ENCODE peak calls at places on chromosomes 7 and 10, in five cellular contexts. E is HCT116, X is A549, A is WTC11, Q is H1. L is an unnamed sample.

GRCh38 chr7:120964088-120964487 is 13.5 kb downstream of the ING3 start:
- DNase-seq in E (no peak), X (no peak), A (no peak), Q (no peak), L (no peak)

GRCh38 chr10:133261726-133262325 is 14.8 kb downstream of the ADAM8 start:
- DNase-seq in E (no peak), X (peak; percentile 70), A (peak; percentile 81), Q (peak; percentile 78), L (peak; percentile 98)

GRCh38 chr10:72322280-72323058 is 32.2 kb downstream of the DNAJB12 start:
- DNase-seq in E (peak; percentile 80), X (no peak), A (no peak), Q (no peak), L (no peak)

GRCh38 chr10:5537684-5538083 is 12.9 kb downstream of the CALML3 start:
- DNase-seq in E (no peak), X (no peak), A (no peak), Q (no peak), L (no peak)

GRCh38 chr10:31194986-31195385 is 124.0 kb upstream of the ZEB1 start:
- DNase-seq in E (no peak), X (no peak), A (no peak), Q (no peak), L (peak; percentile 41)

GRCh38 chr10:124677291-124677690 is 66.9 kb downstream of the FAM53B start:
- DNase-seq in E (no peak), X (no peak), A (no peak), Q (no peak), L (peak; percentile 65)

GRCh38 chr7:99625961-99626360 is 9.2 kb downstream of the ZSCAN25 start:
- DNase-seq in E (no peak), X (no peak), A (no peak), Q (no peak), L (no peak)

GRCh38 chr10:89347706-89348457 is 20.1 kb downstream of the IFIT3 start:
- DNase-seq in E (no peak), X (no peak), A (no peak), Q (no peak), L (no peak)

GRCh38 chr7:31398815-31399214 is 58.3 kb upstream of the NEUROD6 start:
- DNase-seq in E (no peak), X (no peak), A (no peak), Q (no peak), L (no peak)

GRCh38 chr10:28661035-28661434 is 16.3 kb upstream of the BAMBI start:
- DNase-seq in E (no peak), X (no peak), A (no peak), Q (no peak), L (no peak)

GRCh38 chr7:70545214-70545613 is 586.7 kb upstream of the GALNT17 start:
- DNase-seq in E (no peak), X (no peak), A (no peak), Q (no peak), L (no peak)

GRCh38 chr7:43834463-43835251 is 34.7 kb downstream of the MRPS24 start:
- DNase-seq in E (no peak), X (no peak), A (no peak), Q (no peak), L (no peak)

GRCh38 chr7:27551803-27552202 is 110.9 kb downstream of the HIBADH start:
- DNase-seq in E (no peak), X (no peak), A (no peak), Q (no peak), L (no peak)
- TF ChIP-seq MAX in E (no peak), X (no peak), A (no peak), Q (no peak), L (no peak)

GRCh38 chr7:36226151-36226550 is 73.1 kb downstream of the EEPD1 start:
- DNase-seq in E (no peak), X (no peak), A (no peak), Q (no peak), L (no peak)

GRCh38 chr7:36219429-36219828 is 66.4 kb downstream of the EEPD1 start:
- DNase-seq in E (no peak), X (no peak), A (no peak), Q (no peak), L (no peak)

GRCh38 chr7:36227223-36227622 is 74.2 kb downstream of the EEPD1 start:
- DNase-seq in E (no peak), X (no peak), A (no peak), Q (no peak), L (no peak)

GRCh38 chr7:36228039-36228438 is 75.0 kb downstream of the EEPD1 start:
- DNase-seq in E (no peak), X (no peak), A (no peak), Q (no peak), L (no peak)

DNA sequence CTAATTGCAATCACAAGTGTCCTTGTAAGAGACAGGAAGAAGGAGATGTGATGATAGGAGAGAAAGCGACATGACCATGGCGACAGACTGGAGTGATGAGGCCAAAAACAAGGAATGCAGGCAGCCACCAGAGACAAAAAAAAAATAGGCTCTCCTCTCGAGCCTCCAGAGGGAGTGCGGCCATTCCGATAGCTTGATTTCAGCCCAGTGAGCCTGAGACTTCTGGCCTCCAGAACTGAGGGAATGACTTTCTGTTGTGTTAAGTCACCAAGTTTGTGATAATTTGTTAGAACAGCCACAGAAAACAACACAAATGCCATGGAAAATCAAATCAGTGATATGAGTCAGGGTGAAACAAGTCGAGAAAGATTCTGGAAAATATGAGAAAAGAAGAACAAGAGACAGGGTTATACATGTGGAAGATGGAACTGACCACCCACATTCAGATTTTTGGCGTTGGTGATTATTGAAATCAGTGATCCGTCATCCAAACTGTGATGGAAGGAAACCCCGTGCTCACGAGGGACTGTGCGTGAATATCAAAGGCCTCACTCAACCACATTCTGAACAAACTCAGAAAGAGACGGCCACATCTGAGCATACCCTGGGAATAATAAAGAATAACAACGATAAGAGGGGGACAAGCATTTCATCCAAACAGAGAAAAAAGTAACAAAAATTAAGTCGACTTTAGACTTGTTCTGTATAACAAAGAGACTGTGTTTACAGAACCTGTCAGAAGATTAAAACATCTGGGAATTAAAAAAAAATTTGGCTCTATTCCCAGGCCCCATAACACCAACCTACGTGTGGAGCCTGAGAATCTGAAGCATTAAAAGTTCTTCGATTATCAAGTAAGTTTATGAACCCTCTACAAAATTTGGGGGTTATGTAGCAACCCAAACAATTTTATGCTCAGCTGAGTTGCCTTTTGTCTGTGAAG is 72.1 kb downstream of the EEPD1 start:
- DNase-seq in E (no peak), X (no peak), A (no peak), Q (no peak), L (no peak)
- TF ChIP-seq MAX in E (no peak), X (no peak), A (no peak), Q (no peak), L (no peak)

GRCh38 chr10:123101844-123102243 is 33.9 kb upstream of the HMX3 start:
- DNase-seq in E (no peak), X (no peak), A (no peak), Q (no peak), L (no peak)

GRCh38 chr10:123096452-123096851 is 39.3 kb upstream of the HMX3 start:
- DNase-seq in E (no peak), X (no peak), A (no peak), Q (no peak), L (no peak)

GRCh38 chr10:123097039-123097438 is 38.7 kb upstream of the HMX3 start:
- DNase-seq in E (no peak), X (no peak), A (no peak), Q (no peak), L (no peak)

GRCh38 chr10:123102673-123103072 is 33.1 kb upstream of the HMX3 start:
- DNase-seq in E (no peak), X (no peak), A (no peak), Q (no peak), L (no peak)

DNA sequence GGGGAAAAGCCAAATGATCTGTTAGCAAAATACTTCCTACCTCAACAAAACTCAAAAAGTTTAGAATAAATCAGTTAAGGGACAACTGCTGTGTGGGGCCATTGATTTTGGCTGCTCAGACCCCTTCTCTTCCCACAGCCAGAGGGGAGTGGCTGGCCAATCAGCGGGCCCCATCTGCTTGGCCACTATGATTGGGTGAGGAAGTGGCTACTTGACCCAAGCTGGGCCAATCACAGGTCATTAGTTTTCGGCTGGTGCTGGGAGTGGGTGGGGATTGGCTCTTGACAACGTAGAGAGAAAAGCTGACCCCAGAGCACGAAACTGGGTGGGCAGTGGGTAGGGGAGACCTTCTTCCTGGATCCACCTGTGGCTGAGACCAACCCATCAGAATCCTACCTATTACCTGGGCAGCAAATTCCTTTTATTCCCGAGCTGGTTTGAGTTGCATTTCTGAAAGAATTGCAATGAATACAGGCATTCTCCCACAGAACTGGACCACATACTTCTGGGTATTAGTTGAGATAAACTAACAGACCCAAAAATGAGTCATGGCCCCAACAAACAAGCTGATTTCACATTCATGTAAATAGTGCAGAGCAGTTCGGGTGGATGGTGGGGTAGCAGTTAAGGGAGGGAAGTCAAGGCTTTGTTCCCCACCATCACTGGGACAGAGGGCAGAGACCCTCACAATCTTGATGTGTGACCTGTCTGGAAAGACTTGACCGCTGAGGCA is 35.6 kb upstream of the HMX3 start:
- DNase-seq in E (no peak), X (peak; percentile 17), A (no peak), Q (no peak), L (no peak)
- TF ChIP-seq MAX in E (no peak), X (no peak), A (no peak), Q (no peak), L (no peak)

DNA sequence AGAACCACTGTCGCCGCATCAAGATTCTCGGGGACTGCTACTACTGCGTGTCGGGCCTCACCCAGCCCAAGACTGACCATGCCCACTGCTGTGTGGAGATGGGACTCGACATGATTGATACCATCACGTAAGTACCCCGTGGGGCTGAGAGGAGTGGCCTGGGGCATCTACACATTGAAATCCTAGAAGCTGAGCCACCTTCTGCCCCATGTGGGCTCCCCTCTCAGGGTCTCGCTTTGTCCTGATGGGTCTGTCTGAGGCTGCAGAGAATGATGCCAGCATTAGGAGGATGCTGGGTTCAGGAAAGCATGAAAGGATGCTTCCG is 74.5 kb downstream of the ADCY1 start:
- DNase-seq in E (no peak), X (no peak), A (no peak), Q (no peak), L (no peak)
- TF ChIP-seq MAX in E (no peak), X (no peak), A (no peak), Q (no peak), L (no peak)

DNA sequence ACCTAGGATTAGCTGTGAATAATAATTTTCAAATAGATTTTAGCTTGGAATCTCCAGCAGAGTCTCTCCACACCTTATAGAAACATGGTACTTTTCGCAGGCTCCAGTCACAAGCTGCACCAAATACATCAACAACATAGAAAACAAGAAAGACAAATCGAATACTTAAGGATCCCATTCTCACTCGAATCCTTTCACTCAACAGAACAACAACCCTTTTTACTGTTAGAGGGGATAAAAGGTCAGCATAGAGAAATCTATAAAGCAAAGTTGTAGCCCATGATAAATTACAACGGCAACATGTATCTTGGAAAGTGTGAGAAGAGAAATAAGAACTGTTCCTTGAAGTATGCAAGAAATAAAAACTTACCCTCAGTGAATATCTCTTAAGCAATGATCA is 8.2 kb downstream of the DLX6 start:
- DNase-seq in E (no peak), X (no peak), A (no peak), Q (no peak), L (no peak)
- TF ChIP-seq MAX in E (no peak), X (no peak), A (no peak), Q (no peak), L (no peak)

GRCh38 chr10:116417821-116418220 is 9.8 kb upstream of the PNLIPRP3 start:
- DNase-seq in E (no peak), X (no peak), A (no peak), Q (no peak), L (no peak)
- TF ChIP-seq MAX in E (no peak), X (no peak), A (no peak), Q (no peak), L (no peak)